ENCODE peak calls at places on chromosomes 13 and 19, in seven cellular contexts. C, N, F, I, H, S and T are unnamed samples.

GRCh38 chr13:99339736-99340392 is 32.7 kb upstream of the GPR183 start:
- DNase-seq in S (no peak), N (no peak), H (peak), C (no peak), F (no peak), I (peak), T (no peak)

GRCh38 chr13:20851844-20852402 is 50.6 kb downstream of the XPO4 start:
- DNase-seq in H (no peak), F (no peak), S (no peak), N (no peak), C (no peak), I (no peak), T (no peak)

GRCh38 chr13:78054152-78054551 is 135.5 kb upstream of the EDNRB start:
- DNase-seq in H (no peak), C (no peak), S (no peak), F (no peak), N (no peak), I (no peak), T (no peak)

GRCh38 chr19:1611353-1611752 is 6.1 kb upstream of the UQCR11 start:
- DNase-seq in H (no peak), C (no peak), S (no peak), N (no peak), I (no peak), F (no peak), T (no peak)

GRCh38 chr13:52651880-52652169 is 811 bp upstream of the SUGT1 start:
- DNase-seq in F (no peak), C (no peak), N (no peak), H (no peak), S (no peak), I (no peak), T (no peak)

GRCh38 chr19:45275370-45275971 is 24.4 kb downstream of the MARK4 start:
- DNase-seq in C (no peak), H (no peak), I (no peak), S (no peak), F (no peak), N (no peak), T (no peak)

GRCh38 chr19:44648536-44649370 is 5.0 kb downstream of the PVR start:
- DNase-seq in I (no peak), S (no peak), N (no peak), H (no peak), F (no peak), C (no peak), T (no peak)

GRCh38 chr13:93794197-93794885 is 567.7 kb downstream of the GPC6 start:
- DNase-seq in N (no peak), C (no peak), I (no peak), F (no peak), H (no peak), S (no peak), T (no peak)

GRCh38 chr13:93227280-93227905 is 786 bp downstream of the GPC6 start:
- DNase-seq in C (peak), S (peak), I (no peak), N (no peak), H (no peak), F (no peak), T (peak)